ENCODE peak calls at places on chromosomes 11 and 22, in six cellular contexts. H is breast epithelium, E is K562, C is PC-3, Y is WERI-Rb-1, I is tibial artery. U is an unnamed sample.

GRCh38 chr11:78377625-78378418 is 39.8 kb downstream of the GAB2 start:
- DNase-seq in Y (no peak), C (no peak), E (peak), H (no peak), I (no peak), U (no peak)

GRCh38 chr22:23516304-23516703 is 63.8 kb downstream of the IGLL1 start:
- DNase-seq in I (no peak), H (no peak), C (no peak), E (no peak), Y (no peak), U (no peak)

GRCh38 chr22:44574057-44574456 is 76.0 kb upstream of the RTL6 start:
- DNase-seq in Y (no peak), I (no peak), C (peak), E (no peak), H (peak), U (no peak)

GRCh38 chr11:15835705-15836411 is 520.5 kb downstream of the SOX6 start:
- DNase-seq in C (no peak), I (no peak), E (no peak), Y (no peak), H (no peak), U (no peak)

GRCh38 chr22:40609216-40609615 is 27.3 kb downstream of the MRTFA start:
- DNase-seq in Y (no peak), E (no peak), H (no peak), C (no peak), I (no peak), U (no peak)

GRCh38 chr11:83087035-83087434 is 15.3 kb upstream of the RAB30 start:
- DNase-seq in H (no peak), I (no peak), C (peak), E (no peak), Y (no peak), U (no peak)

GRCh38 chr11:70508231-70508480 is 109.8 kb downstream of the CTTN start:
- DNase-seq in Y (peak), H (no peak), I (no peak), C (no peak), E (no peak), U (no peak)

GRCh38 chr11:116727990-116728389 is 44.8 kb downstream of the BUD13 start:
- DNase-seq in I (no peak), H (no peak), Y (no peak), C (peak), E (no peak), U (no peak)

GRCh38 chr22:20031732-20032406 is 11.0 kb downstream of the TANGO2 start:
- DNase-seq in I (no peak), E (no peak), H (no peak), Y (no peak), C (no peak), U (no peak)

GRCh38 chr22:22380098-22381030 is 128.2 kb downstream of the ZNF280B start:
- DNase-seq in H (no peak), E (peak), I (no peak), C (peak), Y (peak), U (no peak)

GRCh38 chr11:14237333-14237988 is 121.5 kb downstream of the RRAS2 start:
- DNase-seq in H (no peak), E (no peak), Y (no peak), C (no peak), I (no peak), U (no peak)

GRCh38 chr11:102780491-102780918 is at the start of gene MMP10:
- DNase-seq in Y (no peak), H (no peak), E (no peak), C (peak), I (no peak), U (no peak)

GRCh38 chr11:748007-748359 is 719 bp downstream of the TALDO1 start:
- DNase-seq in C (no peak), H (no peak), I (no peak), Y (no peak), E (peak), U (no peak)

GRCh38 chr22:43925433-43926348 is 2.1 kb downstream of the PNPLA3 start:
- DNase-seq in C (no peak), E (no peak), Y (peak), H (no peak), I (no peak), U (no peak)

GRCh38 chr11:108498046-108498815 is at the start of gene POGLUT3:
- DNase-seq in I (peak), C (peak), H (no peak), Y (peak), E (peak), U (peak)

GRCh38 chr11:114564836-114565235 is 5.2 kb upstream of the NXPE1 start:
- DNase-seq in C (no peak), E (no peak), Y (no peak), H (no peak), I (no peak), U (no peak)

GRCh38 chr11:46295312-46295995 is 18.0 kb downstream of the CREB3L1 start:
- DNase-seq in C (no peak), Y (peak), H (peak), E (peak), I (peak), U (peak)
- H3K4me3 ChIP-seq in C (no peak), Y (peak), H (peak), E (peak), I (peak), U (peak)

DNA sequence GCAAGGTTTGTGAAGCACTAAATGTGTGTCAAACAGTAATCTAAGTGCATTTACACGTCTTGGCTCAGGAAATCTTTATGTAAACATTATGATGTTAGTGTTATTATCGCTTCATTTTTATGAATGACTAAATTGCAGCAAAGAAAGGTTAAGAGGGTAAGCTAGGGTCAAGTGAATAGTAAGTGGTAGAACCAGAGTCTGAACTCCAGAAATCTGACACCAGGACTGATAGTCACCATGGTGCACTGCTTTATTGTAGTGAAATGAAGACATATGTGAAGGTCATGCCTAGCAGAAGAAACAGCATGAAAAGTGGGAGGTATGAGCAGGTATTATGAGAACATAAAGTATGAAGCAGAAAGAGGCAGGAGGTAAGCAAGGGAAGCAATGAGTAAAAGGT is 368.7 kb upstream of the TENM4 start:
- DNase-seq in H (no peak), E (no peak), I (no peak), Y (no peak), C (no peak), U (no peak)
- TF ChIP-seq CTCF in H (no peak), E (no peak), I (no peak), Y (no peak), C (no peak), U (no peak)

DNA sequence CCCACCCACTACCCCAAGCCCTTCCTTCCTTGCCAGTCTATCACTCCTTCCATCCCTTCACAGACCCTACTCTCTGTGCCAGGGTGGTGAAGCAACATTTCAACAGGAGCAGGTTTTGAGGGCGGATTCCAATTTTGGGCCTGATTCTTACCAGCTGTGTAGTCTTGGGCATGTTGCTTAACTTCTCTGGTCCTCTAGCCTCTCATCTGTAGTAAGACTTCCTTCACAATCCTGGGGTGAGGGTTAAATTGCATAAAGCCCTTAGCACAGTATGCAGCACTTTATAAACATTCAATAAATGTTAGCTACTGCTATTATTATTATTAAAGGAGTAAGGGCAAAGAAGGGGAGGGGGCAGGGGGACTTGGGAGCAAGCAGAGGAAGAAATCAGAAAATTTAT is 5.0 kb upstream of the RNF185 start:
- DNase-seq in H (no peak), I (no peak), Y (no peak), E (no peak), C (no peak), U (no peak)
- H3K27ac ChIP-seq in H (peak), I (peak), Y (no peak), E (no peak), C (no peak), U (no peak)

GRCh38 chr11:63888170-63889086 is 28.5 kb downstream of the RCOR2 start:
- DNase-seq in E (peak), C (peak), Y (peak), I (peak), H (peak), U (no peak)

GRCh38 chr11:63884191-63884590 is 32.8 kb downstream of the RCOR2 start:
- DNase-seq in E (no peak), Y (no peak), C (no peak), I (no peak), H (no peak), U (no peak)

GRCh38 chr11:63889344-63889743 is 27.6 kb downstream of the RCOR2 start:
- DNase-seq in C (no peak), H (no peak), Y (no peak), E (no peak), I (no peak), U (no peak)

GRCh38 chr11:63890368-63890767 is 26.6 kb downstream of the RCOR2 start:
- DNase-seq in Y (no peak), E (no peak), I (no peak), C (no peak), H (no peak), U (no peak)

DNA sequence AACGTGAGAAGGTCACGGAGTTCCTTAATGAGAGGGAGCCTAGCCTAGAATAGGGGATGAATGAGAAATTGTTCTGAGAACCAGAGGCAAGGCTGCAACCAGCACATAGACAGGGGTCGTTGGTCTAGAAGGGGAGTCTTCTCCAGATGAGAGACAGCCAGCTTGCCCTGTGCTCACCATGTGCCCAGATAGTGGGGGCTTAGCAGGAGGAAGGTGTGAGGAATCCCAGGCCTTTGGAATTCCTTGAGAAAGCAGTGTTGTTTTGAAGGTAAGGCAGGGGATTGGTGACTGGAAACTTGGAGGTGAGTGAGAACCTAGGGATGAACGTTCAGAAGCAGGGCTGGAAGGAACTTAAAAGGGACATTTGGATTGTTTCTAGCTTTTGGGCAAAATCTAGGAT is 29.4 kb downstream of the RCOR2 start:
- DNase-seq in C (no peak), H (no peak), I (no peak), E (no peak), Y (no peak), U (no peak)
- H3K4me3 ChIP-seq in C (peak), H (no peak), I (peak), E (peak), Y (no peak), U (no peak)